ENCODE peak calls at places on chromosome 6, in four cellular contexts. N is K562, G is A549, Q is HepG2. A is an unnamed sample.

GRCh38 chr6:56851541-56852248 is 103.2 kb upstream of the BEND6 start:
- DNase-seq in G (peak), Q (peak), N (peak), A (peak)

GRCh38 chr6:168088161-168089106 is 9.4 kb upstream of the FRMD1 start:
- DNase-seq in N (no peak), Q (peak), G (no peak), A (peak)

GRCh38 chr6:34248198-34248726 is 544 bp downstream of the SMIM29 start:
- DNase-seq in Q (peak), G (peak), N (peak), A (peak)

GRCh38 chr6:161418458-161418945 is 144.6 kb upstream of the AGPAT4 start:
- DNase-seq in Q (peak), G (peak), N (peak), A (no peak)

GRCh38 chr6:166902211-166902755 is 54.1 kb downstream of the RNASET2 start:
- DNase-seq in G (no peak), Q (no peak), N (no peak), A (no peak)

GRCh38 chr6:90216081-90216977 is 80.3 kb downstream of the BACH2 start:
- DNase-seq in N (no peak), G (peak), Q (peak), A (peak)

GRCh38 chr6:167093922-167094432 is 28.9 kb upstream of the CCR6 start:
- DNase-seq in N (no peak), G (no peak), Q (no peak), A (no peak)

GRCh38 chr6:73455865-73456629 is 4.0 kb upstream of the CGAS start:
- DNase-seq in N (no peak), Q (peak), G (peak), A (no peak)

GRCh38 chr6:37059344-37060194 is 54.1 kb downstream of the FGD2 start:
- DNase-seq in Q (peak), G (peak), N (peak), A (peak)

GRCh38 chr6:166162599-166163342 is 4.9 kb downstream of the TBXT start:
- DNase-seq in G (no peak), N (no peak), Q (no peak), A (no peak)

GRCh38 chr6:160069050-160069454 is 52.6 kb upstream of the SLC22A1 start:
- DNase-seq in N (no peak), Q (no peak), G (no peak), A (no peak)

GRCh38 chr6:37809144-37809543 is 10.4 kb upstream of the ZFAND3 start:
- DNase-seq in G (no peak), Q (no peak), N (no peak), A (no peak)

GRCh38 chr6:154508573-154509375 is 1.7 kb downstream of the CNKSR3 start:
- DNase-seq in G (no peak), Q (peak), N (peak), A (no peak)

GRCh38 chr6:55734256-55734655 is 141.1 kb downstream of the BMP5 start:
- DNase-seq in N (no peak), Q (no peak), G (no peak), A (no peak)

GRCh38 chr6:150233797-150234399 is 91.1 kb downstream of the PPP1R14C start:
- DNase-seq in G (no peak), N (no peak), Q (no peak), A (no peak)

GRCh38 chr6:97947841-97948240 is 664.8 kb upstream of the MMS22L start:
- DNase-seq in N (no peak), G (peak), Q (peak), A (no peak)

GRCh38 chr6:149921361-149921760 is 1.6 kb downstream of the RAET1G start:
- DNase-seq in Q (no peak), G (no peak), N (no peak), A (no peak)

GRCh38 chr6:133886104-133886503 is 2.8 kb upstream of the TCF21 start:
- DNase-seq in N (no peak), Q (no peak), G (no peak), A (no peak)

GRCh38 chr6:7389162-7389450 is 436 bp downstream of the CAGE1 start:
- DNase-seq in G (no peak), N (peak), Q (no peak), A (no peak)

GRCh38 chr6:74075323-74075722 is 379.3 kb downstream of the CD109 start:
- DNase-seq in G (no peak), N (no peak), Q (no peak), A (no peak)

GRCh38 chr6:37516920-37517405 is 17.3 kb upstream of the CCDC167 start:
- DNase-seq in N (no peak), G (no peak), Q (no peak), A (no peak)

GRCh38 chr6:79257381-79258205 is 23.1 kb upstream of the HMGN3 start:
- DNase-seq in Q (no peak), N (no peak), G (no peak), A (no peak)

GRCh38 chr6:45476341-45476740 is 98.6 kb upstream of the SUPT3H start:
- DNase-seq in Q (no peak), G (no peak), N (no peak), A (no peak)

GRCh38 chr6:95576621-95577316 is 566 bp upstream of the MANEA start:
- DNase-seq in N (no peak), Q (no peak), G (no peak), A (no peak)

GRCh38 chr6:48610846-48611245 is 499.8 kb upstream of the PTCHD4 start:
- DNase-seq in Q (no peak), N (no peak), G (no peak), A (no peak)

GRCh38 chr6:101541873-101542272 is 148.4 kb downstream of the GRIK2 start:
- DNase-seq in Q (no peak), N (no peak), G (no peak), A (no peak)

GRCh38 chr6:158043008-158043407 is 61.3 kb downstream of the SYNJ2 start:
- DNase-seq in N (no peak), Q (no peak), G (no peak), A (no peak)

GRCh38 chr6:5582758-5583157 is 321.4 kb downstream of the FARS2 start:
- DNase-seq in G (no peak), N (no peak), Q (no peak), A (no peak)

GRCh38 chr6:104527761-104528415 is 331.8 kb downstream of the HACE1 start:
- DNase-seq in Q (peak), G (peak), N (peak), A (peak)

GRCh38 chr6:114342826-114343781 is at the start of gene HS3ST5:
- DNase-seq in N (no peak), G (peak), Q (peak), A (peak)

GRCh38 chr6:89734526-89734925 is 85.1 kb downstream of the MDN1 start:
- DNase-seq in G (no peak), N (no peak), Q (no peak), A (no peak)

GRCh38 chr6:107716688-107717089 is 107.4 kb downstream of the SCML4 start:
- DNase-seq in G (peak), Q (no peak), N (peak), A (no peak)

GRCh38 chr6:21836292-21836691 is 242.7 kb downstream of the SOX4 start:
- DNase-seq in N (no peak), Q (no peak), G (no peak), A (no peak)

GRCh38 chr6:119612871-119613515 is 263.4 kb upstream of the MAN1A1 start:
- DNase-seq in G (no peak), N (no peak), Q (no peak), A (no peak)

GRCh38 chr6:136685540-136686108 is 106.7 kb downstream of the MAP3K5 start:
- DNase-seq in Q (no peak), G (no peak), N (no peak), A (no peak)

GRCh38 chr6:116531675-116532570 is 13.6 kb downstream of the TRAPPC3L start:
- DNase-seq in N (peak), Q (peak), G (peak), A (peak)
- TF ChIP-seq NR3C1 in N (no peak), Q (no peak), G (no peak), A (no peak)

GRCh38 chr6:169169375-169169774 is 84.3 kb downstream of the THBS2 start:
- DNase-seq in G (no peak), N (no peak), Q (no peak), A (no peak)
- TF ChIP-seq NR3C1 in G (no peak), N (no peak), Q (no peak), A (no peak)

GRCh38 chr6:12785921-12786320 is 69.4 kb downstream of the PHACTR1 start:
- DNase-seq in Q (no peak), G (no peak), N (no peak), A (no peak)

GRCh38 chr6:12791371-12791770 is 74.8 kb downstream of the PHACTR1 start:
- DNase-seq in N (no peak), Q (no peak), G (no peak), A (no peak)
- TF ChIP-seq NR3C1 in N (no peak), Q (no peak), G (no peak), A (no peak)

GRCh38 chr6:42423244-42423643 is 28.5 kb downstream of the TRERF1 start:
- DNase-seq in G (no peak), N (no peak), Q (no peak), A (no peak)
- TF ChIP-seq NR3C1 in G (no peak), N (no peak), Q (no peak), A (no peak)

A was measured in WTC11.